ENCODE peak calls at places on chromosomes 12 and 14, in five cellular contexts. One of them, this sample, is unnamed.

GRCh38 chr12:102201662-102202061 is 4.0 kb upstream of the PMCH start:
- DNase-seq in body of pancreas: no peak
- DNase-seq in left kidney: no peak
- DNase-seq in activated T-helper 1 cell treated with anti-CD3 and anti-CD28 coated beads, Interleukin-2, amount 50 U/mL, for 16 hours: no peak
- DNase-seq in stimulated activated CD8-positive, alpha-beta memory T cell treated with anti-CD3 and anti-CD28 coated beads, Interleukin-7, amount 100 ng/mL, for 4 hours: no peak
- DNase-seq in this sample: no peak

GRCh38 chr12:89228466-89228865 is 123.8 kb downstream of the DUSP6 start:
- DNase-seq in body of pancreas: no peak
- DNase-seq in left kidney: no peak
- DNase-seq in activated T-helper 1 cell treated with anti-CD3 and anti-CD28 coated beads, Interleukin-2, amount 50 U/mL, for 16 hours: no peak
- DNase-seq in stimulated activated CD8-positive, alpha-beta memory T cell treated with anti-CD3 and anti-CD28 coated beads, Interleukin-7, amount 100 ng/mL, for 4 hours: no peak
- DNase-seq in this sample: no peak

GRCh38 chr14:78253986-78254385 is 83.8 kb downstream of the NRXN3 start:
- DNase-seq in stimulated activated CD8-positive, alpha-beta memory T cell treated with anti-CD3 and anti-CD28 coated beads, Interleukin-7, amount 100 ng/mL, for 4 hours: no peak
- DNase-seq in body of pancreas: no peak
- DNase-seq in activated T-helper 1 cell treated with anti-CD3 and anti-CD28 coated beads, Interleukin-2, amount 50 U/mL, for 16 hours: no peak
- DNase-seq in left kidney: no peak
- DNase-seq in this sample: no peak

GRCh38 chr12:81573228-81573627 is 185.9 kb downstream of the PPFIA2 start:
- DNase-seq in stimulated activated CD8-positive, alpha-beta memory T cell treated with anti-CD3 and anti-CD28 coated beads, Interleukin-7, amount 100 ng/mL, for 4 hours: no peak
- DNase-seq in activated T-helper 1 cell treated with anti-CD3 and anti-CD28 coated beads, Interleukin-2, amount 50 U/mL, for 16 hours: no peak
- DNase-seq in body of pancreas: no peak
- DNase-seq in left kidney: no peak
- DNase-seq in this sample: no peak

GRCh38 chr12:26499979-26500640 is 304.7 kb downstream of the SSPN start:
- DNase-seq in body of pancreas: no peak
- DNase-seq in stimulated activated CD8-positive, alpha-beta memory T cell treated with anti-CD3 and anti-CD28 coated beads, Interleukin-7, amount 100 ng/mL, for 4 hours: no peak
- DNase-seq in left kidney: no peak
- DNase-seq in activated T-helper 1 cell treated with anti-CD3 and anti-CD28 coated beads, Interleukin-2, amount 50 U/mL, for 16 hours: no peak
- DNase-seq in this sample: no peak

GRCh38 chr14:95481391-95482022 is 34.9 kb downstream of the SYNE3 start:
- DNase-seq in stimulated activated CD8-positive, alpha-beta memory T cell treated with anti-CD3 and anti-CD28 coated beads, Interleukin-7, amount 100 ng/mL, for 4 hours: no peak
- DNase-seq in left kidney: no peak
- DNase-seq in activated T-helper 1 cell treated with anti-CD3 and anti-CD28 coated beads, Interleukin-2, amount 50 U/mL, for 16 hours: no peak
- DNase-seq in body of pancreas: no peak
- DNase-seq in this sample: no peak

GRCh38 chr14:47278233-47278842 is 397.1 kb downstream of the MDGA2 start:
- DNase-seq in activated T-helper 1 cell treated with anti-CD3 and anti-CD28 coated beads, Interleukin-2, amount 50 U/mL, for 16 hours: no peak
- DNase-seq in body of pancreas: peak
- DNase-seq in stimulated activated CD8-positive, alpha-beta memory T cell treated with anti-CD3 and anti-CD28 coated beads, Interleukin-7, amount 100 ng/mL, for 4 hours: no peak
- DNase-seq in left kidney: peak
- DNase-seq in this sample: peak

GRCh38 chr12:2618291-2618995 is 176.3 kb upstream of the FKBP4 start:
- DNase-seq in body of pancreas: no peak
- DNase-seq in left kidney: no peak
- DNase-seq in stimulated activated CD8-positive, alpha-beta memory T cell treated with anti-CD3 and anti-CD28 coated beads, Interleukin-7, amount 100 ng/mL, for 4 hours: no peak
- DNase-seq in activated T-helper 1 cell treated with anti-CD3 and anti-CD28 coated beads, Interleukin-2, amount 50 U/mL, for 16 hours: no peak
- DNase-seq in this sample: no peak

GRCh38 chr12:111211910-111212757 is 156.8 kb downstream of the PHETA1 start:
- DNase-seq in stimulated activated CD8-positive, alpha-beta memory T cell treated with anti-CD3 and anti-CD28 coated beads, Interleukin-7, amount 100 ng/mL, for 4 hours: no peak
- DNase-seq in left kidney: peak
- DNase-seq in body of pancreas: no peak
- DNase-seq in activated T-helper 1 cell treated with anti-CD3 and anti-CD28 coated beads, Interleukin-2, amount 50 U/mL, for 16 hours: no peak
- DNase-seq in this sample: no peak

GRCh38 chr12:457676-458075 is 2.1 kb upstream of the B4GALNT3 start:
- DNase-seq in body of pancreas: no peak
- DNase-seq in activated T-helper 1 cell treated with anti-CD3 and anti-CD28 coated beads, Interleukin-2, amount 50 U/mL, for 16 hours: no peak
- DNase-seq in stimulated activated CD8-positive, alpha-beta memory T cell treated with anti-CD3 and anti-CD28 coated beads, Interleukin-7, amount 100 ng/mL, for 4 hours: no peak
- DNase-seq in left kidney: no peak
- DNase-seq in this sample: no peak

GRCh38 chr14:92613008-92613658 is 99.6 kb downstream of the RIN3 start:
- DNase-seq in left kidney: peak
- DNase-seq in activated T-helper 1 cell treated with anti-CD3 and anti-CD28 coated beads, Interleukin-2, amount 50 U/mL, for 16 hours: peak
- DNase-seq in body of pancreas: no peak
- DNase-seq in stimulated activated CD8-positive, alpha-beta memory T cell treated with anti-CD3 and anti-CD28 coated beads, Interleukin-7, amount 100 ng/mL, for 4 hours: peak
- DNase-seq in this sample: no peak

GRCh38 chr14:20782280-20782890 is 1.3 kb downstream of the RNASE6 start:
- DNase-seq in left kidney: peak
- DNase-seq in body of pancreas: peak
- DNase-seq in stimulated activated CD8-positive, alpha-beta memory T cell treated with anti-CD3 and anti-CD28 coated beads, Interleukin-7, amount 100 ng/mL, for 4 hours: no peak
- DNase-seq in activated T-helper 1 cell treated with anti-CD3 and anti-CD28 coated beads, Interleukin-2, amount 50 U/mL, for 16 hours: no peak
- DNase-seq in this sample: peak

GRCh38 chr14:105622329-105622955 is 96.1 kb downstream of the TMEM121 start:
- DNase-seq in left kidney: no peak
- DNase-seq in stimulated activated CD8-positive, alpha-beta memory T cell treated with anti-CD3 and anti-CD28 coated beads, Interleukin-7, amount 100 ng/mL, for 4 hours: no peak
- DNase-seq in body of pancreas: no peak
- DNase-seq in activated T-helper 1 cell treated with anti-CD3 and anti-CD28 coated beads, Interleukin-2, amount 50 U/mL, for 16 hours: no peak
- DNase-seq in this sample: no peak

GRCh38 chr12:76637807-76638206 is 78.2 kb upstream of the OSBPL8 start:
- DNase-seq in body of pancreas: no peak
- DNase-seq in activated T-helper 1 cell treated with anti-CD3 and anti-CD28 coated beads, Interleukin-2, amount 50 U/mL, for 16 hours: no peak
- DNase-seq in left kidney: no peak
- DNase-seq in stimulated activated CD8-positive, alpha-beta memory T cell treated with anti-CD3 and anti-CD28 coated beads, Interleukin-7, amount 100 ng/mL, for 4 hours: no peak
- DNase-seq in this sample: no peak

GRCh38 chr12:112524676-112525425 is 106.1 kb downstream of the PTPN11 start:
- DNase-seq in left kidney: no peak
- DNase-seq in activated T-helper 1 cell treated with anti-CD3 and anti-CD28 coated beads, Interleukin-2, amount 50 U/mL, for 16 hours: no peak
- DNase-seq in body of pancreas: no peak
- DNase-seq in stimulated activated CD8-positive, alpha-beta memory T cell treated with anti-CD3 and anti-CD28 coated beads, Interleukin-7, amount 100 ng/mL, for 4 hours: no peak
- DNase-seq in this sample: peak

GRCh38 chr12:109502332-109502731 is 24.9 kb downstream of the UBE3B start:
- DNase-seq in activated T-helper 1 cell treated with anti-CD3 and anti-CD28 coated beads, Interleukin-2, amount 50 U/mL, for 16 hours: no peak
- DNase-seq in left kidney: no peak
- DNase-seq in stimulated activated CD8-positive, alpha-beta memory T cell treated with anti-CD3 and anti-CD28 coated beads, Interleukin-7, amount 100 ng/mL, for 4 hours: no peak
- DNase-seq in body of pancreas: no peak
- DNase-seq in this sample: no peak

GRCh38 chr14:49962616-49963015 is 69.7 kb downstream of the ARF6 start:
- DNase-seq in body of pancreas: no peak
- DNase-seq in left kidney: no peak
- DNase-seq in activated T-helper 1 cell treated with anti-CD3 and anti-CD28 coated beads, Interleukin-2, amount 50 U/mL, for 16 hours: peak
- DNase-seq in stimulated activated CD8-positive, alpha-beta memory T cell treated with anti-CD3 and anti-CD28 coated beads, Interleukin-7, amount 100 ng/mL, for 4 hours: no peak
- DNase-seq in this sample: peak

GRCh38 chr14:71720978-71721624 is 211.1 kb upstream of the RGS6 start:
- DNase-seq in stimulated activated CD8-positive, alpha-beta memory T cell treated with anti-CD3 and anti-CD28 coated beads, Interleukin-7, amount 100 ng/mL, for 4 hours: no peak
- DNase-seq in left kidney: peak
- DNase-seq in body of pancreas: peak
- DNase-seq in activated T-helper 1 cell treated with anti-CD3 and anti-CD28 coated beads, Interleukin-2, amount 50 U/mL, for 16 hours: no peak
- DNase-seq in this sample: peak

GRCh38 chr14:105889666-105890473 is 363.5 kb downstream of the TMEM121 start:
- DNase-seq in activated T-helper 1 cell treated with anti-CD3 and anti-CD28 coated beads, Interleukin-2, amount 50 U/mL, for 16 hours: no peak
- DNase-seq in stimulated activated CD8-positive, alpha-beta memory T cell treated with anti-CD3 and anti-CD28 coated beads, Interleukin-7, amount 100 ng/mL, for 4 hours: no peak
- DNase-seq in left kidney: no peak
- DNase-seq in body of pancreas: no peak
- DNase-seq in this sample: no peak

GRCh38 chr12:116459501-116459900 is 99.7 kb upstream of the MAP1LC3B2 start:
- DNase-seq in body of pancreas: no peak
- DNase-seq in left kidney: no peak
- DNase-seq in activated T-helper 1 cell treated with anti-CD3 and anti-CD28 coated beads, Interleukin-2, amount 50 U/mL, for 16 hours: no peak
- DNase-seq in stimulated activated CD8-positive, alpha-beta memory T cell treated with anti-CD3 and anti-CD28 coated beads, Interleukin-7, amount 100 ng/mL, for 4 hours: no peak
- DNase-seq in this sample: no peak

GRCh38 chr12:49352351-49352750 is 5.7 kb downstream of the DNAJC22 start:
- DNase-seq in left kidney: no peak
- DNase-seq in activated T-helper 1 cell treated with anti-CD3 and anti-CD28 coated beads, Interleukin-2, amount 50 U/mL, for 16 hours: no peak
- DNase-seq in stimulated activated CD8-positive, alpha-beta memory T cell treated with anti-CD3 and anti-CD28 coated beads, Interleukin-7, amount 100 ng/mL, for 4 hours: no peak
- DNase-seq in body of pancreas: no peak
- DNase-seq in this sample: no peak

GRCh38 chr12:68381476-68381875 is 49.3 kb upstream of the MDM1 start:
- DNase-seq in activated T-helper 1 cell treated with anti-CD3 and anti-CD28 coated beads, Interleukin-2, amount 50 U/mL, for 16 hours: no peak
- DNase-seq in body of pancreas: no peak
- DNase-seq in stimulated activated CD8-positive, alpha-beta memory T cell treated with anti-CD3 and anti-CD28 coated beads, Interleukin-7, amount 100 ng/mL, for 4 hours: no peak
- DNase-seq in left kidney: no peak
- DNase-seq in this sample: no peak

GRCh38 chr12:123907726-123908476 is 64.7 kb downstream of the CCDC92 start:
- DNase-seq in left kidney: peak
- DNase-seq in activated T-helper 1 cell treated with anti-CD3 and anti-CD28 coated beads, Interleukin-2, amount 50 U/mL, for 16 hours: no peak
- DNase-seq in stimulated activated CD8-positive, alpha-beta memory T cell treated with anti-CD3 and anti-CD28 coated beads, Interleukin-7, amount 100 ng/mL, for 4 hours: no peak
- DNase-seq in body of pancreas: no peak
- DNase-seq in this sample: no peak

GRCh38 chr14:92906823-92907222 is 16.1 kb upstream of the CHGA start:
- DNase-seq in left kidney: no peak
- DNase-seq in body of pancreas: no peak
- DNase-seq in activated T-helper 1 cell treated with anti-CD3 and anti-CD28 coated beads, Interleukin-2, amount 50 U/mL, for 16 hours: no peak
- DNase-seq in stimulated activated CD8-positive, alpha-beta memory T cell treated with anti-CD3 and anti-CD28 coated beads, Interleukin-7, amount 100 ng/mL, for 4 hours: no peak
- DNase-seq in this sample: no peak

GRCh38 chr14:24132061-24132685 is 1.7 kb downstream of the FITM1 start:
- DNase-seq in stimulated activated CD8-positive, alpha-beta memory T cell treated with anti-CD3 and anti-CD28 coated beads, Interleukin-7, amount 100 ng/mL, for 4 hours: no peak
- DNase-seq in activated T-helper 1 cell treated with anti-CD3 and anti-CD28 coated beads, Interleukin-2, amount 50 U/mL, for 16 hours: no peak
- DNase-seq in body of pancreas: peak
- DNase-seq in left kidney: no peak
- DNase-seq in this sample: no peak

GRCh38 chr12:78209851-78210493 is 379.3 kb downstream of the NAV3 start:
- DNase-seq in left kidney: peak
- DNase-seq in body of pancreas: no peak
- DNase-seq in activated T-helper 1 cell treated with anti-CD3 and anti-CD28 coated beads, Interleukin-2, amount 50 U/mL, for 16 hours: no peak
- DNase-seq in stimulated activated CD8-positive, alpha-beta memory T cell treated with anti-CD3 and anti-CD28 coated beads, Interleukin-7, amount 100 ng/mL, for 4 hours: no peak
- DNase-seq in this sample: no peak

GRCh38 chr14:58059121-58059520 is 92.9 kb downstream of the ARMH4 start:
- DNase-seq in left kidney: no peak
- DNase-seq in stimulated activated CD8-positive, alpha-beta memory T cell treated with anti-CD3 and anti-CD28 coated beads, Interleukin-7, amount 100 ng/mL, for 4 hours: no peak
- DNase-seq in body of pancreas: no peak
- DNase-seq in activated T-helper 1 cell treated with anti-CD3 and anti-CD28 coated beads, Interleukin-2, amount 50 U/mL, for 16 hours: no peak
- DNase-seq in this sample: no peak

GRCh38 chr12:70754330-70754741 is 117.1 kb upstream of the PTPRB start:
- DNase-seq in body of pancreas: no peak
- DNase-seq in activated T-helper 1 cell treated with anti-CD3 and anti-CD28 coated beads, Interleukin-2, amount 50 U/mL, for 16 hours: no peak
- DNase-seq in left kidney: no peak
- DNase-seq in stimulated activated CD8-positive, alpha-beta memory T cell treated with anti-CD3 and anti-CD28 coated beads, Interleukin-7, amount 100 ng/mL, for 4 hours: no peak
- DNase-seq in this sample: no peak

GRCh38 chr14:28744126-28744525 is 22.5 kb upstream of the FOXG1 start:
- DNase-seq in left kidney: no peak
- DNase-seq in activated T-helper 1 cell treated with anti-CD3 and anti-CD28 coated beads, Interleukin-2, amount 50 U/mL, for 16 hours: no peak
- DNase-seq in stimulated activated CD8-positive, alpha-beta memory T cell treated with anti-CD3 and anti-CD28 coated beads, Interleukin-7, amount 100 ng/mL, for 4 hours: no peak
- DNase-seq in body of pancreas: no peak
- DNase-seq in this sample: no peak

GRCh38 chr14:74299061-74299545 is 3.6 kb downstream of the ABCD4 start:
- DNase-seq in body of pancreas: peak
- DNase-seq in stimulated activated CD8-positive, alpha-beta memory T cell treated with anti-CD3 and anti-CD28 coated beads, Interleukin-7, amount 100 ng/mL, for 4 hours: peak
- DNase-seq in left kidney: peak
- DNase-seq in activated T-helper 1 cell treated with anti-CD3 and anti-CD28 coated beads, Interleukin-2, amount 50 U/mL, for 16 hours: peak
- DNase-seq in this sample: no peak

GRCh38 chr14:94775875-94776217 is 5.9 kb upstream of the GSC start:
- DNase-seq in body of pancreas: no peak
- DNase-seq in stimulated activated CD8-positive, alpha-beta memory T cell treated with anti-CD3 and anti-CD28 coated beads, Interleukin-7, amount 100 ng/mL, for 4 hours: no peak
- DNase-seq in activated T-helper 1 cell treated with anti-CD3 and anti-CD28 coated beads, Interleukin-2, amount 50 U/mL, for 16 hours: no peak
- DNase-seq in left kidney: no peak
- DNase-seq in this sample: no peak

GRCh38 chr14:70685480-70686197 is 43.9 kb downstream of the TTC9 start:
- DNase-seq in body of pancreas: no peak
- DNase-seq in left kidney: no peak
- DNase-seq in stimulated activated CD8-positive, alpha-beta memory T cell treated with anti-CD3 and anti-CD28 coated beads, Interleukin-7, amount 100 ng/mL, for 4 hours: no peak
- DNase-seq in activated T-helper 1 cell treated with anti-CD3 and anti-CD28 coated beads, Interleukin-2, amount 50 U/mL, for 16 hours: no peak
- DNase-seq in this sample: no peak

GRCh38 chr12:19014243-19014642 is 115.3 kb upstream of the PLEKHA5 start:
- DNase-seq in activated T-helper 1 cell treated with anti-CD3 and anti-CD28 coated beads, Interleukin-2, amount 50 U/mL, for 16 hours: no peak
- DNase-seq in body of pancreas: no peak
- DNase-seq in stimulated activated CD8-positive, alpha-beta memory T cell treated with anti-CD3 and anti-CD28 coated beads, Interleukin-7, amount 100 ng/mL, for 4 hours: no peak
- DNase-seq in left kidney: peak
- DNase-seq in this sample: no peak

GRCh38 chr14:101889898-101890297 is 74.5 kb upstream of the DYNC1H1 start:
- DNase-seq in activated T-helper 1 cell treated with anti-CD3 and anti-CD28 coated beads, Interleukin-2, amount 50 U/mL, for 16 hours: no peak
- DNase-seq in body of pancreas: peak
- DNase-seq in stimulated activated CD8-positive, alpha-beta memory T cell treated with anti-CD3 and anti-CD28 coated beads, Interleukin-7, amount 100 ng/mL, for 4 hours: no peak
- DNase-seq in left kidney: no peak
- DNase-seq in this sample: no peak

GRCh38 chr14:53807580-53807979 is 149.0 kb downstream of the BMP4 start:
- DNase-seq in body of pancreas: no peak
- DNase-seq in left kidney: no peak
- DNase-seq in activated T-helper 1 cell treated with anti-CD3 and anti-CD28 coated beads, Interleukin-2, amount 50 U/mL, for 16 hours: no peak
- DNase-seq in stimulated activated CD8-positive, alpha-beta memory T cell treated with anti-CD3 and anti-CD28 coated beads, Interleukin-7, amount 100 ng/mL, for 4 hours: no peak
- DNase-seq in this sample: no peak

This sample was measured in LNCaP clone FGC.